ENCODE peak calls at places on chromosomes 1 and 21, in four cellular contexts. One of them, this sample, is unnamed. For H3K4me1 and H3K36me3, the result is how much of the 10 kb centered on the place peaks cover.

GRCh38 chr1:151934048-151934493 is 24.8 kb upstream of the THEM4 start:
- DNase-seq in osteoblast: peak
- DNase-seq in left ventricle myocardium inferior: no peak
- DNase-seq in psoas muscle: no peak
- DNase-seq in this sample: no peak

GRCh38 chr1:169108897-169109560 is 2.5 kb downstream of the ATP1B1 start:
- DNase-seq in osteoblast: peak
- DNase-seq in left ventricle myocardium inferior: peak
- DNase-seq in psoas muscle: no peak
- DNase-seq in this sample: no peak

GRCh38 chr1:170162385-170163226 is 16.8 kb downstream of the NTMT2 start:
- DNase-seq in osteoblast: peak
- DNase-seq in left ventricle myocardium inferior: no peak
- DNase-seq in psoas muscle: no peak
- DNase-seq in this sample: no peak

GRCh38 chr1:222877854-222878253 is 63.0 kb downstream of the DISP1 start:
- DNase-seq in osteoblast: no peak
- DNase-seq in left ventricle myocardium inferior: no peak
- DNase-seq in psoas muscle: no peak
- DNase-seq in this sample: no peak

GRCh38 chr1:168623838-168624237 is 47.4 kb downstream of the XCL1 start:
- DNase-seq in osteoblast: no peak
- DNase-seq in left ventricle myocardium inferior: no peak
- DNase-seq in psoas muscle: no peak
- DNase-seq in this sample: no peak

GRCh38 chr21:16742116-16742515 is 770.7 kb upstream of the CXADR start:
- DNase-seq in osteoblast: no peak
- DNase-seq in left ventricle myocardium inferior: peak
- DNase-seq in psoas muscle: no peak
- DNase-seq in this sample: no peak

GRCh38 chr1:95375201-95375600 is 141.2 kb downstream of the RWDD3 start:
- DNase-seq in osteoblast: no peak
- DNase-seq in left ventricle myocardium inferior: no peak
- DNase-seq in psoas muscle: no peak
- DNase-seq in this sample: no peak

GRCh38 chr1:237227507-237227906 is 185.5 kb downstream of the RYR2 start:
- DNase-seq in osteoblast: no peak
- DNase-seq in left ventricle myocardium inferior: peak
- DNase-seq in psoas muscle: no peak
- DNase-seq in this sample: no peak

GRCh38 chr1:94955767-94956632 is 29.1 kb upstream of the CNN3 start:
- DNase-seq in osteoblast: no peak
- DNase-seq in left ventricle myocardium inferior: peak
- DNase-seq in psoas muscle: no peak
- DNase-seq in this sample: no peak

GRCh38 chr21:33691945-33692594 is 49.8 kb downstream of the ITSN1 start:
- DNase-seq in osteoblast: no peak
- DNase-seq in left ventricle myocardium inferior: no peak
- DNase-seq in psoas muscle: no peak
- DNase-seq in this sample: no peak

GRCh38 chr1:193270996-193271395 is 84.6 kb upstream of the B3GALT2 start:
- DNase-seq in osteoblast: no peak
- DNase-seq in left ventricle myocardium inferior: no peak
- DNase-seq in psoas muscle: no peak
- DNase-seq in this sample: no peak

GRCh38 chr1:150720703-150721102 is at the start of gene HORMAD1:
- DNase-seq in osteoblast: no peak
- DNase-seq in left ventricle myocardium inferior: no peak
- DNase-seq in psoas muscle: no peak
- DNase-seq in this sample: no peak

GRCh38 chr1:109396513-109396839 is 1.2 kb downstream of the SORT1 start:
- DNase-seq in osteoblast: peak
- DNase-seq in left ventricle myocardium inferior: no peak
- DNase-seq in psoas muscle: no peak
- DNase-seq in this sample: no peak

GRCh38 chr1:228825840-228826484 is 90.7 kb downstream of the RHOU start:
- DNase-seq in osteoblast: no peak
- DNase-seq in left ventricle myocardium inferior: no peak
- DNase-seq in psoas muscle: no peak
- DNase-seq in this sample: no peak

GRCh38 chr1:230292739-230293720 is 133.1 kb downstream of the PGBD5 start:
- DNase-seq in osteoblast: peak
- DNase-seq in left ventricle myocardium inferior: no peak
- DNase-seq in psoas muscle: peak
- DNase-seq in this sample: no peak

GRCh38 chr1:23916209-23917131 is 3.3 kb upstream of the CNR2 start:
- DNase-seq in osteoblast: peak
- DNase-seq in left ventricle myocardium inferior: peak
- DNase-seq in psoas muscle: no peak
- DNase-seq in this sample: no peak

GRCh38 chr1:168830562-168830961 is 101.6 kb upstream of the DPT start:
- DNase-seq in osteoblast: no peak
- DNase-seq in left ventricle myocardium inferior: no peak
- DNase-seq in psoas muscle: no peak
- DNase-seq in this sample: no peak

GRCh38 chr1:16430598-16430997 is 6.6 kb downstream of the SPATA21 start:
- DNase-seq in osteoblast: no peak
- DNase-seq in left ventricle myocardium inferior: no peak
- DNase-seq in psoas muscle: no peak
- DNase-seq in this sample: no peak

GRCh38 chr1:55916480-55916879 is 662.9 kb downstream of the PLPP3 start:
- DNase-seq in osteoblast: no peak
- DNase-seq in left ventricle myocardium inferior: no peak
- DNase-seq in psoas muscle: no peak
- DNase-seq in this sample: no peak

GRCh38 chr1:109500886-109501285 is 7.0 kb downstream of the CYB561D1 start:
- DNase-seq in osteoblast: peak
- DNase-seq in left ventricle myocardium inferior: no peak
- DNase-seq in psoas muscle: no peak
- DNase-seq in this sample: no peak

GRCh38 chr1:234532511-234532922 is 53.5 kb upstream of the TARBP1 start:
- DNase-seq in osteoblast: no peak
- DNase-seq in left ventricle myocardium inferior: no peak
- DNase-seq in psoas muscle: peak
- DNase-seq in this sample: no peak
- H3K4me1 ChIP-seq in osteoblast: under half
- H3K4me1 ChIP-seq in left ventricle myocardium inferior: half or more
- H3K4me1 ChIP-seq in psoas muscle: half or more
- H3K4me1 ChIP-seq in this sample: half or more

GRCh38 chr1:206441336-206441967 is 28.8 kb upstream of the IKBKE start:
- DNase-seq in osteoblast: no peak
- DNase-seq in left ventricle myocardium inferior: no peak
- DNase-seq in psoas muscle: no peak
- DNase-seq in this sample: no peak
- H3K36me3 ChIP-seq in osteoblast: half or more
- H3K36me3 ChIP-seq in left ventricle myocardium inferior: half or more
- H3K36me3 ChIP-seq in psoas muscle: under half
- H3K36me3 ChIP-seq in this sample: under half

GRCh38 chr21:45202344-45202743 is 85.4 kb downstream of the POFUT2 start:
- DNase-seq in osteoblast: no peak
- DNase-seq in left ventricle myocardium inferior: no peak
- DNase-seq in psoas muscle: no peak
- DNase-seq in this sample: no peak

GRCh38 chr21:45204395-45204794 is 83.3 kb downstream of the POFUT2 start:
- DNase-seq in osteoblast: no peak
- DNase-seq in left ventricle myocardium inferior: no peak
- DNase-seq in psoas muscle: no peak
- DNase-seq in this sample: no peak

GRCh38 chr21:45203983-45204382 is 83.7 kb downstream of the POFUT2 start:
- DNase-seq in osteoblast: no peak
- DNase-seq in left ventricle myocardium inferior: no peak
- DNase-seq in psoas muscle: no peak
- DNase-seq in this sample: no peak

GRCh38 chr21:45200596-45201296 is 86.9 kb downstream of the POFUT2 start:
- DNase-seq in osteoblast: no peak
- DNase-seq in left ventricle myocardium inferior: no peak
- DNase-seq in psoas muscle: no peak
- DNase-seq in this sample: no peak

DNA sequence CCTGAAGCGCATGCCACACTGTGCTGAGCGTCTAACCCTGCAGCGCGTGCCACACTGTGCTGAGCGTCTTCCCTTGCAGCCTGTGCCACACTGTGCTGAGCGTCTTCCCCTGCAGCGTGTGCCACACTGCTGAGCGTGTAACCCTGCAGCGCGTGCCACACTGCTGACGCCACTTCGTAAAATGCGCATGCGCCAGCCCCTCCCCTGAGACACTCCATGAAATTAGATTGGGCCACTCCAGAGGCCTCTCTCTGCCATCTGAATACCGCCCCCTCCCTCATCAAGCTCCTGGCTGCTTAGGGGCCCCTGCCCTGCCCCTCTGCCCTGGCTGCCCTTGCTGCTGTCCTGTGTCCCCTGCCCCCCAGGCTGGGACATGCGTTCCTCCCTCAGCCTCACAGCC is 84.8 kb downstream of the POFUT2 start:
- DNase-seq in osteoblast: no peak
- DNase-seq in left ventricle myocardium inferior: no peak
- DNase-seq in psoas muscle: no peak
- DNase-seq in this sample: no peak
- TF ChIP-seq CTCF in osteoblast: no peak
- TF ChIP-seq CTCF in left ventricle myocardium inferior: no peak
- TF ChIP-seq CTCF in psoas muscle: no peak
- TF ChIP-seq CTCF in this sample: no peak

GRCh38 chr1:92480200-92480812 is 6.4 kb downstream of the GFI1 start:
- DNase-seq in osteoblast: no peak
- DNase-seq in left ventricle myocardium inferior: no peak
- DNase-seq in psoas muscle: no peak
- DNase-seq in this sample: no peak
- H3K4me1 ChIP-seq in osteoblast: under half
- H3K4me1 ChIP-seq in left ventricle myocardium inferior: half or more
- H3K4me1 ChIP-seq in psoas muscle: under half
- H3K4me1 ChIP-seq in this sample: half or more

DNA sequence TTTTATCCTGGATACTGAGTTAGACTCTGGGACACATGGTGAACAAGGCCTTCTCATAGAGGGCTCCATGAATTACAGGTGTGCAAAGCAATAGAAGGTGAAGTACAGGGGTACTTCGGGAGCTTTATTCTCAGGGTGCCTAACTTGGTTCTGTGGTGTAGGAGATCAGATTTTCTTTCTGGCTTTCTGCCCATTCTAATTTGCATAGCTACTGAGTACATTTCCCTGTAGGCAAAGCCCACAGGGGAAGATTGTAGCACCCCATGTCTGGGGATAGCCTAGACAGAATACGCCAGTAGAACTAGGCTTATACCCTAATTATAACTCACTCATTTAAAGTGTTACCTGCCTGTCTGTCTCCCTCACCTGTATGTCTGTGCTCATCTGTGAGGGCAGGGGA is 49.7 kb downstream of the PGM1 start:
- DNase-seq in osteoblast: no peak
- DNase-seq in left ventricle myocardium inferior: no peak
- DNase-seq in psoas muscle: no peak
- DNase-seq in this sample: no peak
- H3K36me3 ChIP-seq in osteoblast: under half
- H3K36me3 ChIP-seq in left ventricle myocardium inferior: under half
- H3K36me3 ChIP-seq in psoas muscle: under half
- H3K36me3 ChIP-seq in this sample: under half

GRCh38 chr21:38039369-38039768 is 123.1 kb upstream of the KCNJ6 start:
- DNase-seq in osteoblast: no peak
- DNase-seq in left ventricle myocardium inferior: no peak
- DNase-seq in psoas muscle: no peak
- DNase-seq in this sample: peak
- TF ChIP-seq CTCF in osteoblast: no peak
- TF ChIP-seq CTCF in left ventricle myocardium inferior: no peak
- TF ChIP-seq CTCF in psoas muscle: no peak
- TF ChIP-seq CTCF in this sample: no peak

GRCh38 chr1:172292840-172293239 is 127.6 kb upstream of the C1orf105 start:
- DNase-seq in osteoblast: no peak
- DNase-seq in left ventricle myocardium inferior: no peak
- DNase-seq in psoas muscle: no peak
- DNase-seq in this sample: no peak

GRCh38 chr1:172287207-172287606 is 133.3 kb upstream of the C1orf105 start:
- DNase-seq in osteoblast: peak
- DNase-seq in left ventricle myocardium inferior: peak
- DNase-seq in psoas muscle: peak
- DNase-seq in this sample: no peak

GRCh38 chr1:172286629-172287076 is 133.8 kb upstream of the C1orf105 start:
- DNase-seq in osteoblast: peak
- DNase-seq in left ventricle myocardium inferior: no peak
- DNase-seq in psoas muscle: peak
- DNase-seq in this sample: no peak

GRCh38 chr1:172289448-172289847 is 131.0 kb upstream of the C1orf105 start:
- DNase-seq in osteoblast: no peak
- DNase-seq in left ventricle myocardium inferior: no peak
- DNase-seq in psoas muscle: no peak
- DNase-seq in this sample: no peak

DNA sequence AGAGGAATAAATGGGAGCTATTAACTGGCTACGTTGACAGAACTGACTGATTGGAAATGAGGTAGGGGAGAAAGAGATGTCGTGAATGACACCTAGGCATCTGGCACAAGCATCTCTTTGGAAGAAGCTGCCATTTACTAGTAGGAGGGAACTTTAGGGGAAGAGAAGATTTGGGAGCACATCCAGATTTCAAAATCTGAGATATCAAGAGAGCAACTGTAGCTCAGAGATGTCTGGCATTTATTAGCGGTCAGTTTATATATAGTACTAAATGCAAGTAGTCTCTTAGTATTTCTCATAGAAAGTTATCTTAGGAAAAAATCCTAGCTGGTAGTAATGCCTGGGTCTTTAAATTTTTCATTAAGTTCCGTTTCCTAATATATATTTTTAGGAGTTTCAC is 131.9 kb upstream of the C1orf105 start:
- DNase-seq in osteoblast: no peak
- DNase-seq in left ventricle myocardium inferior: no peak
- DNase-seq in psoas muscle: no peak
- DNase-seq in this sample: no peak
- H3K4me1 ChIP-seq in osteoblast: under half
- H3K4me1 ChIP-seq in left ventricle myocardium inferior: under half
- H3K4me1 ChIP-seq in psoas muscle: under half
- H3K4me1 ChIP-seq in this sample: under half

GRCh38 chr1:160494620-160495019 is 28.4 kb downstream of the SLAMF6 start:
- DNase-seq in osteoblast: no peak
- DNase-seq in left ventricle myocardium inferior: no peak
- DNase-seq in psoas muscle: no peak
- DNase-seq in this sample: no peak
- H3K36me3 ChIP-seq in osteoblast: under half
- H3K36me3 ChIP-seq in left ventricle myocardium inferior: under half
- H3K36me3 ChIP-seq in psoas muscle: under half
- H3K36me3 ChIP-seq in this sample: under half

GRCh38 chr1:189513091-189513490 is 964.6 kb downstream of the BRINP3 start:
- DNase-seq in osteoblast: no peak
- DNase-seq in left ventricle myocardium inferior: no peak
- DNase-seq in psoas muscle: peak
- DNase-seq in this sample: no peak
- TF ChIP-seq CTCF in osteoblast: no peak
- TF ChIP-seq CTCF in left ventricle myocardium inferior: no peak
- TF ChIP-seq CTCF in psoas muscle: no peak
- TF ChIP-seq CTCF in this sample: no peak

DNA sequence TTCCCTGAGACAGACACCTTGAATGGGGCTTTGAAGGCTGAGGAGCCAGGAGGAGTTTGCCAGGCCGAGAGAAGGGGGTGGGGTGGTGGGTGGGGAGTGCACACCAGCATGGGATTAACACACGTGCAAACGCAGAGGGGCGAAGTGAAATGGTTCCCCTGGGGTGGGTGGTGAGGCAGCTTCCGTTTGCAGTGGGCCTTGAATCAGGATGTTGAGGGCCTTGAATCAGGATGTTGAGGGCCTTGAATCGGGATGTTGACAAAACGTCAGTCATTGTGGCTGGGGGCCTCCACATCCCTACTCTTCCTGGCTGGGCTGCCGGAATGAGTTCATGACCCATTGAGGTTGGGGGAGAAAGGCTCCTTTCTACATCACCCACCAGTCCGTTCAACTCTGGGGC is 16.6 kb downstream of the LDLRAP1 start:
- DNase-seq in osteoblast: no peak
- DNase-seq in left ventricle myocardium inferior: no peak
- DNase-seq in psoas muscle: peak
- DNase-seq in this sample: no peak
- H3K4me1 ChIP-seq in osteoblast: under half
- H3K4me1 ChIP-seq in left ventricle myocardium inferior: half or more
- H3K4me1 ChIP-seq in psoas muscle: under half
- H3K4me1 ChIP-seq in this sample: half or more

This sample was measured in vagina.